ENCODE peak calls at places on chromosome 18, in eight cellular contexts. N, S, O, W, I, K, J and R are unnamed samples.

GRCh38 chr18:6521804-6522418 is 107.2 kb upstream of the L3MBTL4 start:
- DNase-seq in S (no peak), N (peak; percentile 39), O (no peak), K (peak; percentile 17), J (no peak), I (peak; percentile 45), W (peak; percentile 85), R (peak; percentile 65)

GRCh38 chr18:62717850-62718229 is 2.5 kb downstream of the PHLPP1 start:
- DNase-seq in N (peak; percentile 7), W (no peak), S (no peak), J (no peak), K (no peak), O (no peak), I (peak; percentile 45), R (peak; percentile 45)

GRCh38 chr18:59517446-59518171 is 158.5 kb upstream of the LMAN1 start:
- DNase-seq in N (no peak), W (peak; percentile 15), S (no peak), I (peak; percentile 40), J (no peak), O (no peak), K (no peak), R (peak; percentile 31)

GRCh38 chr18:74604774-74605173 is 7.1 kb downstream of the ZNF407 start:
- DNase-seq in N (peak; percentile 72), O (no peak), I (peak; percentile 38), J (no peak), W (no peak), S (no peak), K (no peak), R (peak; percentile 23)

GRCh38 chr18:69968073-69968472 is 20.4 kb upstream of the CD226 start:
- DNase-seq in N (no peak), S (no peak), K (no peak), I (no peak), J (no peak), O (peak; percentile 50), W (no peak), R (no peak)

GRCh38 chr18:41881285-41881684 is 73.7 kb upstream of the PIK3C3 start:
- DNase-seq in K (no peak), I (peak; percentile 74), N (peak; percentile 25), O (no peak), J (no peak), S (no peak), W (peak; percentile 40), R (no peak)

GRCh38 chr18:51321696-51322095 is 124.2 kb upstream of the MEX3C start:
- DNase-seq in I (no peak), N (no peak), O (no peak), K (no peak), J (no peak), S (no peak), W (no peak), R (no peak)

GRCh38 chr18:34627138-34627920 is 82.8 kb upstream of the DTNA start:
- DNase-seq in J (no peak), I (no peak), O (no peak), K (no peak), S (no peak), W (no peak), N (no peak), R (no peak)

GRCh38 chr18:25074925-25075693 is 276.9 kb downstream of the ZNF521 start:
- DNase-seq in O (no peak), I (no peak), J (no peak), K (no peak), N (peak; percentile 23), W (no peak), S (no peak), R (no peak)

GRCh38 chr18:47075098-47075883 is 39.9 kb upstream of the ELOA2 start:
- DNase-seq in O (no peak), S (no peak), K (no peak), W (peak; percentile 63), I (no peak), N (peak; percentile 9), J (no peak), R (no peak)

GRCh38 chr18:43367895-43368294 is 90.6 kb upstream of the SYT4 start:
- DNase-seq in S (no peak), K (no peak), J (no peak), I (no peak), N (no peak), O (no peak), W (no peak), R (no peak)

GRCh38 chr18:68494802-68495560 is 219.9 kb downstream of the TMX3 start:
- DNase-seq in W (peak; percentile 25), K (no peak), I (peak; percentile 86), S (no peak), J (no peak), N (peak; percentile 96), O (no peak), R (peak; percentile 94)

GRCh38 chr18:48359626-48360025 is 49.6 kb downstream of the ZBTB7C start:
- DNase-seq in N (no peak), J (no peak), O (no peak), I (no peak), W (no peak), S (no peak), K (no peak), R (no peak)

GRCh38 chr18:44682181-44682870 is 1.6 kb downstream of the SETBP1 start:
- DNase-seq in J (peak; percentile 85), W (no peak), N (peak; percentile 16), S (no peak), K (no peak), O (no peak), I (no peak), R (no peak)

GRCh38 chr18:49677762-49678398 is 116.0 kb downstream of the LIPG start:
- DNase-seq in S (no peak), K (no peak), J (no peak), O (no peak), I (no peak), N (no peak), W (no peak), R (no peak)
- H3K4me3 ChIP-seq in S (no peak overlapping the region), K (no peak overlapping the region), J (no peak overlapping the region), O (no peak overlapping the region), I (no peak overlapping the region), N (no peak overlapping the region), W (no peak overlapping the region), R (no peak overlapping the region)

GRCh38 chr18:65750421-65751144 is at the start of gene CDH7:
- DNase-seq in I (no peak), S (no peak), O (no peak), N (no peak), W (peak; percentile 60), K (no peak), J (no peak), R (no peak)

GRCh38 chr18:65752625-65753325 is 2.0 kb downstream of the CDH7 start:
- DNase-seq in N (no peak), O (no peak), J (no peak), W (no peak), S (no peak), K (no peak), I (no peak), R (no peak)

GRCh38 chr18:65749881-65750280 is 931 bp upstream of the CDH7 start:
- DNase-seq in S (no peak), K (no peak), O (no peak), N (no peak), J (no peak), W (no peak), I (no peak), R (no peak)

GRCh38 chr18:65753520-65753919 is 2.7 kb downstream of the CDH7 start:
- DNase-seq in N (no peak), K (peak; percentile 5), W (peak; percentile 76), S (no peak), J (no peak), I (no peak), O (no peak), R (no peak)

DNA sequence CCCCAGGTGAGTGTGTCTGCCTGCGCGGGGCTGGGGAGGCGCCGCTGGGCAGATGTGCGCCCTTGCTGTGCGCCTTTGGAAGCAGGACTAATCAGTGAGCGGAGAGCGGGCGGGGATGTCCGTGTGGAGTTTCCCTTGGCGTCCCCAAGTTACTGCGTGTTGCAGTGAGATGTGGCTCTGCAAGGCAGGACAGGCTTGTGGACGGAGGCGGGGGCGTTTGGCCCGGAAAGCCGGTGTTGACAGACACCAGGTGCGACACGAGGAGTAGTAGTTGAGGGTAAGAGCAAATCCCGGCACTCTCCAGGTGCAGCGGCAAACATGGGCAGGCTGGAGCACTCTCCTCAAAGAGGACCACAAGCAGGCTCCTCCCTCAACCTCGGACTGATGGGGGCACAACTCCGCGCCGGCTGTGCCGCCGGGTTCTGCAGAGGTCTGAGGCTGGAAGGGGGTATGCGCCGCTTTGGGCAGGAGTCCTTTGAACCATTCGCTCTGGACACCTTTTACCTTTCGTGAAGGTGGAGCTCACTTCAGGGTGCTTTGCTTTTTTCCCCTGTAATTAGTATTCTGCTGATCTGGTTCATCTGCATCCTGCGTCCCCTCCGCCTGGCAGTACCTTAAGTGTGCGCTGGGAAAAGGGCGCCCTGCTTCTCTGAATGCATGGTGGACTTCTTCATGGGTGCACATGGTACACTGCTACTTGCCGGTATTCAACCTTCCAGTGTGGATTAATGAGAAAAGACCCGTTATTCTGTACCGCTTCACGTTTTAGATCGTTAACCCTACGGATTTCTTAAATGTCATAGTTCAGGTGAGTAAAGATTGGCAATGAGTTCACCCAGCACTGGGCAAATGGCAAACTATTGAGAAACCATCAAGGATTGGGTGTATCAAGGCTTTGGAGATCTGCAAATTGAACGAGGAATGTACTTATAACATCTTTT is 603 bp downstream of the CDH7 start:
- DNase-seq in W (no peak), S (no peak), N (no peak), J (no peak), O (no peak), I (no peak), K (no peak), R (no peak)
- H3K4me3 ChIP-seq in W (peak overlapping the region; percentile 89), S (no peak overlapping the region), N (no peak overlapping the region), J (peak overlapping the region; percentile 28), O (no peak overlapping the region), I (no peak overlapping the region), K (no peak overlapping the region), R (no peak overlapping the region)

GRCh38 chr18:26480897-26481795 is 67.2 kb downstream of the KCTD1 start:
- DNase-seq in J (no peak), K (no peak), O (no peak), N (peak; percentile 94), I (peak; percentile 94), S (no peak), W (peak; percentile 98), R (peak; percentile 96)
- H3K4me3 ChIP-seq in J (no peak overlapping the region), K (no peak overlapping the region), O (no peak overlapping the region), N (no peak overlapping the region), I (peak overlapping the region; percentile 17), S (no peak overlapping the region), W (peak overlapping the region; percentile 48), R (no peak overlapping the region)

GRCh38 chr18:22452226-22452668 is 34.5 kb upstream of the CTAGE1 start:
- DNase-seq in J (no peak), O (no peak), W (no peak), I (no peak), S (no peak), K (no peak), N (no peak), R (no peak)
- H3K4me3 ChIP-seq in J (no peak overlapping the region), O (no peak overlapping the region), W (no peak overlapping the region), I (no peak overlapping the region), S (no peak overlapping the region), K (no peak overlapping the region), N (no peak overlapping the region), R (no peak overlapping the region)

DNA sequence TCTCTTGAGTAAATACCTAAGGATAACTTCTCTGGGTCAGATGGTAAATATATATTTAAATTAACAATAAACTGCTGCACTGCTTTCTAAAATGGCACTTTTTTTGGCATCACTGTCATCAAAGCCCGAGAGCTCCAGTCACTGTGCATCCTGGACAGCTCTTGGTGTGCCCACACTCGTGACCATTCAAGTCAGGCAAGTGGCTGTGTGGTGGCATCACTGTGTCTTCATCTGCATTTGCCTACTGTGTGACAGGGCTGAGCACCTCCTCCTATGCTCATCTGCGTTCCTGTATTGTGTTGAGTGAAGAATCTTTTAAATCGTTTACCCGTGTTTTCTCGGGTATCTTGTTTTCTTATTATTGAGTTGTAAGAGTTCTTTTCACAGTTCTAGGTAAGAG is 568.1 kb upstream of the SALL3 start:
- DNase-seq in J (no peak), I (no peak), O (no peak), S (no peak), W (no peak), N (no peak), K (no peak), R (no peak)
- H3K4me3 ChIP-seq in J (no peak overlapping the region), I (no peak overlapping the region), O (no peak overlapping the region), S (no peak overlapping the region), W (no peak overlapping the region), N (no peak overlapping the region), K (no peak overlapping the region), R (no peak overlapping the region)